ENCODE peak calls at places on chromosomes 1 and 21, in five cellular contexts. One of them, this sample, is unnamed.

GRCh38 chr1:245131026-245131393 is 23.8 kb upstream of the KIF26B start:
- DNase-seq in kidney: no peak
- DNase-seq in lower lobe of right lung: no peak
- DNase-seq in heart right ventricle: no peak
- DNase-seq in cardiac fibroblast: no peak
- DNase-seq in this sample: no peak

GRCh38 chr1:115874929-115875328 is 34.0 kb upstream of the NHLH2 start:
- DNase-seq in kidney: no peak
- DNase-seq in lower lobe of right lung: no peak
- DNase-seq in heart right ventricle: no peak
- DNase-seq in cardiac fibroblast: peak
- DNase-seq in this sample: no peak

GRCh38 chr1:3940911-3941310 is 40.8 kb upstream of the C1orf174 start:
- DNase-seq in kidney: peak
- DNase-seq in lower lobe of right lung: no peak
- DNase-seq in heart right ventricle: no peak
- DNase-seq in cardiac fibroblast: no peak
- DNase-seq in this sample: no peak

GRCh38 chr21:16842716-16843115 is 670.1 kb upstream of the CXADR start:
- DNase-seq in kidney: no peak
- DNase-seq in lower lobe of right lung: no peak
- DNase-seq in heart right ventricle: no peak
- DNase-seq in cardiac fibroblast: peak
- DNase-seq in this sample: no peak

GRCh38 chr1:22259581-22260282 is 116.8 kb upstream of the WNT4 start:
- DNase-seq in kidney: peak
- DNase-seq in lower lobe of right lung: peak
- DNase-seq in heart right ventricle: no peak
- DNase-seq in cardiac fibroblast: peak
- DNase-seq in this sample: no peak

GRCh38 chr21:28633803-28634572 is 358.7 kb downstream of the LTN1 start:
- DNase-seq in kidney: no peak
- DNase-seq in lower lobe of right lung: no peak
- DNase-seq in heart right ventricle: peak
- DNase-seq in cardiac fibroblast: peak
- DNase-seq in this sample: no peak

GRCh38 chr1:186152227-186152944 is 222.7 kb downstream of the TPR start:
- DNase-seq in kidney: no peak
- DNase-seq in lower lobe of right lung: no peak
- DNase-seq in heart right ventricle: no peak
- DNase-seq in cardiac fibroblast: peak
- DNase-seq in this sample: no peak

GRCh38 chr1:167165948-167166702 is 54.6 kb upstream of the POU2F1 start:
- DNase-seq in kidney: no peak
- DNase-seq in lower lobe of right lung: no peak
- DNase-seq in heart right ventricle: no peak
- DNase-seq in cardiac fibroblast: no peak
- DNase-seq in this sample: peak

GRCh38 chr1:226362346-226362745 is 45.5 kb downstream of the PARP1 start:
- DNase-seq in kidney: no peak
- DNase-seq in lower lobe of right lung: no peak
- DNase-seq in heart right ventricle: no peak
- DNase-seq in cardiac fibroblast: no peak
- DNase-seq in this sample: no peak

GRCh38 chr1:172405912-172406311 is 14.6 kb upstream of the C1orf105 start:
- DNase-seq in kidney: no peak
- DNase-seq in lower lobe of right lung: no peak
- DNase-seq in heart right ventricle: no peak
- DNase-seq in cardiac fibroblast: no peak
- DNase-seq in this sample: no peak

GRCh38 chr1:94310570-94311270 is 73.3 kb upstream of the ARHGAP29 start:
- DNase-seq in kidney: no peak
- DNase-seq in lower lobe of right lung: no peak
- DNase-seq in heart right ventricle: no peak
- DNase-seq in cardiac fibroblast: no peak
- DNase-seq in this sample: no peak

GRCh38 chr1:150514913-150515327 is 632 bp upstream of the FALEC start:
- DNase-seq in kidney: no peak
- DNase-seq in lower lobe of right lung: no peak
- DNase-seq in heart right ventricle: no peak
- DNase-seq in cardiac fibroblast: no peak
- DNase-seq in this sample: no peak

GRCh38 chr21:45542667-45543370 is 579 bp upstream of the SLC19A1 start:
- DNase-seq in kidney: peak
- DNase-seq in lower lobe of right lung: peak
- DNase-seq in heart right ventricle: peak
- DNase-seq in cardiac fibroblast: no peak
- DNase-seq in this sample: peak

GRCh38 chr1:54290443-54291184 is 90.6 kb downstream of the MRPL37 start:
- DNase-seq in kidney: peak
- DNase-seq in lower lobe of right lung: no peak
- DNase-seq in heart right ventricle: no peak
- DNase-seq in cardiac fibroblast: no peak
- DNase-seq in this sample: peak

DNA sequence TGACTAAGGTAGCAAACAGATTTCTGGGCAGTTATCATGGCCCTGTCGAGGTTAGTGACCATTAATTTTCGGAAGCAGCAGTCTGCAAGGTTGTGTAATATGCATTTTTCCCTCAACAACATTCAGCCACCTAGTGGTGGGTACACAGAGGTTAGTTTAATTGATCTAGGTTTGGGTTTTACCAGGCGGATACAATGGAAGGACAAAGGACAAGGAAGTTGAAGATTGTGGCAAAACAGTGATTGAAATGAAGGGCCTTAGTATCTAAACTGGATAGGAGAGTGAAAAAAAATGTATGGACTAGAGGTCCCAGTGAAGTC is 2.6 kb downstream of the ARMH1 start:
- DNase-seq in kidney: no peak
- DNase-seq in lower lobe of right lung: no peak
- DNase-seq in heart right ventricle: no peak
- DNase-seq in cardiac fibroblast: peak
- DNase-seq in this sample: no peak
- TF ChIP-seq CTCF in kidney: peak
- TF ChIP-seq CTCF in lower lobe of right lung: peak
- TF ChIP-seq CTCF in heart right ventricle: no peak
- TF ChIP-seq CTCF in cardiac fibroblast: peak
- TF ChIP-seq CTCF in this sample: peak

GRCh38 chr1:216193839-216194443 is 229.3 kb downstream of the USH2A start:
- DNase-seq in kidney: no peak
- DNase-seq in lower lobe of right lung: no peak
- DNase-seq in heart right ventricle: no peak
- DNase-seq in cardiac fibroblast: no peak
- DNase-seq in this sample: no peak
- TF ChIP-seq CTCF in kidney: no peak
- TF ChIP-seq CTCF in lower lobe of right lung: no peak
- TF ChIP-seq CTCF in heart right ventricle: no peak
- TF ChIP-seq CTCF in cardiac fibroblast: no peak
- TF ChIP-seq CTCF in this sample: no peak

DNA sequence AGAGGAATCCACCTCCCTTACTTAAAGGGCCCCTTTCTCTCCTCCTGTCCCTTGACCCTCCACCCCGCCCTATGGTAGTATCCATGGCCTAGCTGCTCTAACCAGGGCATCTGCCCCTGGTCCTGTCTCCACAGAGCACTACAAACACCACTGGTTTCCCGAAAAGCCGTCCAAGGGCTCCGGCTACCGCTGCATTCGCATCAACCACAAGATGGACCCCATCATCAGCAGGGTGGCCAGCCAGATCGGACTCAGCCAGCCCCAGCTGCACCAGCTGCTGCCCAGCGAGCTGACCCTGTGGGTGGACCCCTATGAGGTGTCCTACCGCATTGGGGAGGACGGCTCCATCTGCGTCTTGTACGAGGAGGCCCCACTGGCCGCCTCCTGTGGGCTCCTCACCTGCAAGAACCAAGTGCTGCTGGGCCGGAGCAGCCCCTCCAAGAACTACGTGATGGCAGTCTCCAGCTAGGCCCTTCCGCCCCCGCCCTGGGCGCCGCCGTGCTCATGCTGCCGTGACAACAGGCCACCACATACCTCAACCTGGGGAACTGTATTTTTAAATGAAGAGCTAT is 1.7 kb downstream of the BTG2 start:
- DNase-seq in kidney: peak
- DNase-seq in lower lobe of right lung: no peak
- DNase-seq in heart right ventricle: no peak
- DNase-seq in cardiac fibroblast: no peak
- DNase-seq in this sample: no peak
- TF ChIP-seq CTCF in kidney: no peak
- TF ChIP-seq CTCF in lower lobe of right lung: no peak
- TF ChIP-seq CTCF in heart right ventricle: no peak
- TF ChIP-seq CTCF in cardiac fibroblast: no peak
- TF ChIP-seq CTCF in this sample: no peak

DNA sequence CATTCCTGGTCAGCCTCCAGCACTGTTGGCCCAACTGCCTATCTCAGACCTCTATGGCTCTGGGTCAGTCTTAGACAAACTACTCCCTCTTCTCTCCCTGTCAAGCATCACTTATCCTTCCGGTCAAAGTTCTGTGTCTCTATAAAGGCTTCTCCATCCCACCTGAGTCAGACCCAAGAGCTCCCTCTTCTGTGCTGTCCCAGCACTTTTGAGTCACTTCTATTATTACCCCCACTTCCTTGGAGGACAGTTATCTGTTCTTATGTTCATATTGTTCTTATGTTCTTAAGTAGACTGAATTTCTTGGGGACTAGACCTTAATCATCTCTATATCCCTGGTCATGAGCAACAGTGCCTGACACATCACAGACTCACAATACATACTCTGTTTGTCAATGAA is 29.2 kb upstream of the IL10 start:
- DNase-seq in kidney: no peak
- DNase-seq in lower lobe of right lung: no peak
- DNase-seq in heart right ventricle: no peak
- DNase-seq in cardiac fibroblast: no peak
- DNase-seq in this sample: no peak
- TF ChIP-seq CTCF in kidney: no peak
- TF ChIP-seq CTCF in lower lobe of right lung: no peak
- TF ChIP-seq CTCF in heart right ventricle: no peak
- TF ChIP-seq CTCF in cardiac fibroblast: no peak
- TF ChIP-seq CTCF in this sample: no peak

GRCh38 chr1:33141781-33142180 is 40.1 kb downstream of the TRIM62 start:
- DNase-seq in kidney: no peak
- DNase-seq in lower lobe of right lung: no peak
- DNase-seq in heart right ventricle: no peak
- DNase-seq in cardiac fibroblast: no peak
- DNase-seq in this sample: no peak

GRCh38 chr1:33140153-33141149 is 41.4 kb downstream of the TRIM62 start:
- DNase-seq in kidney: no peak
- DNase-seq in lower lobe of right lung: no peak
- DNase-seq in heart right ventricle: no peak
- DNase-seq in cardiac fibroblast: peak
- DNase-seq in this sample: no peak

GRCh38 chr1:33133478-33134105 is 48.3 kb downstream of the TRIM62 start:
- DNase-seq in kidney: no peak
- DNase-seq in lower lobe of right lung: no peak
- DNase-seq in heart right ventricle: no peak
- DNase-seq in cardiac fibroblast: no peak
- DNase-seq in this sample: no peak

GRCh38 chr1:33141216-33141615 is 40.6 kb downstream of the TRIM62 start:
- DNase-seq in kidney: no peak
- DNase-seq in lower lobe of right lung: no peak
- DNase-seq in heart right ventricle: no peak
- DNase-seq in cardiac fibroblast: no peak
- DNase-seq in this sample: no peak

GRCh38 chr1:33137800-33138199 is 44.0 kb downstream of the TRIM62 start:
- DNase-seq in kidney: peak
- DNase-seq in lower lobe of right lung: no peak
- DNase-seq in heart right ventricle: peak
- DNase-seq in cardiac fibroblast: peak
- DNase-seq in this sample: peak
- TF ChIP-seq CTCF in kidney: peak
- TF ChIP-seq CTCF in lower lobe of right lung: peak
- TF ChIP-seq CTCF in heart right ventricle: no peak
- TF ChIP-seq CTCF in cardiac fibroblast: peak
- TF ChIP-seq CTCF in this sample: peak

GRCh38 chr1:237672748-237673147 is 218.0 kb downstream of the ZP4 start:
- DNase-seq in kidney: no peak
- DNase-seq in lower lobe of right lung: no peak
- DNase-seq in heart right ventricle: no peak
- DNase-seq in cardiac fibroblast: no peak
- DNase-seq in this sample: no peak
- TF ChIP-seq CTCF in kidney: peak
- TF ChIP-seq CTCF in lower lobe of right lung: no peak
- TF ChIP-seq CTCF in heart right ventricle: no peak
- TF ChIP-seq CTCF in cardiac fibroblast: no peak
- TF ChIP-seq CTCF in this sample: no peak

DNA sequence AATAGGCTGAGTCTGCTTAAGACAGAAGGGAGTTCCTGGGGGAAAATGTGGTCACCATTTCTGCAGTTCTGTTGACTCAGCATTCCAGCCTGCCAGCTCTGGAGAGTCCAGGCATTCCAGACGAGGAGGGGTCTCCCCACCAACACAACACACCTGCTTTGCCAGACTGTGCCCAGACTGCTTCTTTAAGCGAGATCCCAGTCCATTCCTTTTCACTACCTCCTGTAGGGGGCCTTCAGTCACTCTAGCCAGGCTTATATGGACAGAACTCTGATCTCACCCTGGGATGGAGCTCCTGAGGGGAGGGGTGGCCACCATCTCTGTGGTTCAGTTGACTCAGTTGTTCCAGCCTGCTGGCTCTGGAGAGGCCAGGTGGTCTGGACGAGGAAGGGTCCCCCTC is 48.5 kb downstream of the UBE2U start:
- DNase-seq in kidney: no peak
- DNase-seq in lower lobe of right lung: no peak
- DNase-seq in heart right ventricle: no peak
- DNase-seq in cardiac fibroblast: no peak
- DNase-seq in this sample: no peak
- TF ChIP-seq CTCF in kidney: no peak
- TF ChIP-seq CTCF in lower lobe of right lung: no peak
- TF ChIP-seq CTCF in heart right ventricle: no peak
- TF ChIP-seq CTCF in cardiac fibroblast: peak
- TF ChIP-seq CTCF in this sample: no peak

DNA sequence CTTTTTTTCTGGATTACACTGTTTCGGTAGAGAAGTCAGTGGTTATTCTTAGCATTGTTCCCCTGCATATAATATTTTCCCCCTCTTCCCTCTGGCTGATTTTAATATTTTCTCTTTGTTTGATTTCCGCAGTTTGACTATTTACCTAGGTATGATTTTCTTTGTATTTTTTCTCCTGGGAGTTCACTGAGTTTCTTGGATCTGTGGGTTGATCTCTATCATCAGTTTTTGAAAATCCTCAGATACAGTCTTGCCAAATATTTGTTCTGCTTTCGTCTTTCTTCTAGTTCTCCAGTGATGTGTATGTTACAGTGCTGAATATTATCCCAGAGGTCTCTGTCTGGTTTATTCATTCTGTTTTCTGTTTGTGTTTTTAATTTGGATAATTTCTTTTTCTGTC is 136.4 kb downstream of the DYRK1A start:
- DNase-seq in kidney: no peak
- DNase-seq in lower lobe of right lung: no peak
- DNase-seq in heart right ventricle: no peak
- DNase-seq in cardiac fibroblast: no peak
- DNase-seq in this sample: no peak
- TF ChIP-seq CTCF in kidney: no peak
- TF ChIP-seq CTCF in lower lobe of right lung: no peak
- TF ChIP-seq CTCF in heart right ventricle: no peak
- TF ChIP-seq CTCF in cardiac fibroblast: no peak
- TF ChIP-seq CTCF in this sample: no peak

This sample was measured in dorsolateral prefrontal cortex.